ENCODE peak calls at places on chromosomes 6 and 20, in five cellular contexts. One of them, this sample, is unnamed.

GRCh38 chr6:170086639-170087420 is 204.0 kb downstream of the DLL1 start:
- DNase-seq in heart left ventricle: no peak
- DNase-seq in upper lobe of left lung: peak; percentile 61
- DNase-seq in esophagus muscularis mucosa: no peak
- DNase-seq in pancreas: peak; percentile 8
- DNase-seq in this sample: no peak

GRCh38 chr6:158040804-158041347 is 59.2 kb downstream of the SYNJ2 start:
- DNase-seq in heart left ventricle: peak; percentile 36
- DNase-seq in upper lobe of left lung: no peak
- DNase-seq in esophagus muscularis mucosa: no peak
- DNase-seq in pancreas: no peak
- DNase-seq in this sample: no peak

GRCh38 chr6:20096506-20096905 is 115.8 kb downstream of the MBOAT1 start:
- DNase-seq in heart left ventricle: no peak
- DNase-seq in upper lobe of left lung: no peak
- DNase-seq in esophagus muscularis mucosa: no peak
- DNase-seq in pancreas: no peak
- DNase-seq in this sample: no peak

GRCh38 chr20:50395258-50395729 is 114.9 kb upstream of the PTPN1 start:
- DNase-seq in heart left ventricle: peak; percentile 96
- DNase-seq in upper lobe of left lung: peak; percentile 52
- DNase-seq in esophagus muscularis mucosa: peak; percentile 96
- DNase-seq in pancreas: no peak
- DNase-seq in this sample: no peak

GRCh38 chr20:16145919-16146318 is 427.3 kb downstream of the KIF16B start:
- DNase-seq in heart left ventricle: no peak
- DNase-seq in upper lobe of left lung: no peak
- DNase-seq in esophagus muscularis mucosa: no peak
- DNase-seq in pancreas: no peak
- DNase-seq in this sample: no peak

GRCh38 chr20:21179796-21180195 is 53.9 kb downstream of the KIZ start:
- DNase-seq in heart left ventricle: no peak
- DNase-seq in upper lobe of left lung: no peak
- DNase-seq in esophagus muscularis mucosa: no peak
- DNase-seq in pancreas: no peak
- DNase-seq in this sample: no peak

GRCh38 chr20:51389543-51389924 is 153.0 kb downstream of the NFATC2 start:
- DNase-seq in heart left ventricle: no peak
- DNase-seq in upper lobe of left lung: no peak
- DNase-seq in esophagus muscularis mucosa: no peak
- DNase-seq in pancreas: peak; percentile 82
- DNase-seq in this sample: no peak

GRCh38 chr20:43921227-43921780 is 6.7 kb downstream of the TOX2 start:
- DNase-seq in heart left ventricle: no peak
- DNase-seq in upper lobe of left lung: no peak
- DNase-seq in esophagus muscularis mucosa: no peak
- DNase-seq in pancreas: no peak
- DNase-seq in this sample: no peak

GRCh38 chr20:43191143-43191542 is 1.4 kb upstream of the PTPRT start:
- DNase-seq in heart left ventricle: no peak
- DNase-seq in upper lobe of left lung: no peak
- DNase-seq in esophagus muscularis mucosa: no peak
- DNase-seq in pancreas: no peak
- DNase-seq in this sample: no peak

GRCh38 chr6:3962897-3963296 is 113.7 kb downstream of the FAM50B start:
- DNase-seq in heart left ventricle: no peak
- DNase-seq in upper lobe of left lung: no peak
- DNase-seq in esophagus muscularis mucosa: no peak
- DNase-seq in pancreas: no peak
- DNase-seq in this sample: no peak

GRCh38 chr6:91664327-91664959 is 1077.6 kb upstream of the MAP3K7 start:
- DNase-seq in heart left ventricle: no peak
- DNase-seq in upper lobe of left lung: no peak
- DNase-seq in esophagus muscularis mucosa: no peak
- DNase-seq in pancreas: no peak
- DNase-seq in this sample: no peak

GRCh38 chr20:1306316-1307135 is 22.4 kb downstream of the SDCBP2 start:
- DNase-seq in heart left ventricle: no peak
- DNase-seq in upper lobe of left lung: peak; percentile 63
- DNase-seq in esophagus muscularis mucosa: no peak
- DNase-seq in pancreas: no peak
- DNase-seq in this sample: peak; percentile 27

GRCh38 chr6:75065524-75065923 is 140.3 kb downstream of the COL12A1 start:
- DNase-seq in heart left ventricle: no peak
- DNase-seq in upper lobe of left lung: no peak
- DNase-seq in esophagus muscularis mucosa: no peak
- DNase-seq in pancreas: no peak
- DNase-seq in this sample: peak; percentile 3

GRCh38 chr20:17498181-17498580 is 33.0 kb downstream of the BFSP1 start:
- DNase-seq in heart left ventricle: no peak
- DNase-seq in upper lobe of left lung: no peak
- DNase-seq in esophagus muscularis mucosa: no peak
- DNase-seq in pancreas: no peak
- DNase-seq in this sample: no peak

GRCh38 chr20:17407550-17407949 is 123.6 kb downstream of the BFSP1 start:
- DNase-seq in heart left ventricle: no peak
- DNase-seq in upper lobe of left lung: no peak
- DNase-seq in esophagus muscularis mucosa: no peak
- DNase-seq in pancreas: no peak
- DNase-seq in this sample: no peak

GRCh38 chr20:48186915-48187314 is 401.6 kb upstream of the SULF2 start:
- DNase-seq in heart left ventricle: no peak
- DNase-seq in upper lobe of left lung: no peak
- DNase-seq in esophagus muscularis mucosa: no peak
- DNase-seq in pancreas: no peak
- DNase-seq in this sample: no peak

GRCh38 chr20:32278199-32278643 is 770 bp downstream of the KIF3B start:
- DNase-seq in heart left ventricle: no peak
- DNase-seq in upper lobe of left lung: no peak
- DNase-seq in esophagus muscularis mucosa: no peak
- DNase-seq in pancreas: no peak
- DNase-seq in this sample: no peak

GRCh38 chr6:129774697-129775447 is 64.9 kb upstream of the ARHGAP18 start:
- DNase-seq in heart left ventricle: peak; percentile 60
- DNase-seq in upper lobe of left lung: no peak
- DNase-seq in esophagus muscularis mucosa: no peak
- DNase-seq in pancreas: peak; percentile 72
- DNase-seq in this sample: no peak

GRCh38 chr20:50762435-50763201 is 31.2 kb downstream of the PARD6B start:
- DNase-seq in heart left ventricle: peak; percentile 92
- DNase-seq in upper lobe of left lung: no peak
- DNase-seq in esophagus muscularis mucosa: no peak
- DNase-seq in pancreas: peak; percentile 84
- DNase-seq in this sample: peak; percentile 64

GRCh38 chr20:38170219-38170902 is 5.3 kb upstream of the TGM2 start:
- DNase-seq in heart left ventricle: no peak
- DNase-seq in upper lobe of left lung: no peak
- DNase-seq in esophagus muscularis mucosa: no peak
- DNase-seq in pancreas: no peak
- DNase-seq in this sample: no peak

GRCh38 chr6:98842489-98843180 is 8.3 kb downstream of the POU3F2 start:
- DNase-seq in heart left ventricle: no peak
- DNase-seq in upper lobe of left lung: peak; percentile 76
- DNase-seq in esophagus muscularis mucosa: no peak
- DNase-seq in pancreas: no peak
- DNase-seq in this sample: no peak

GRCh38 chr6:25476126-25476525 is 175.9 kb upstream of the SCGN start:
- DNase-seq in heart left ventricle: no peak
- DNase-seq in upper lobe of left lung: no peak
- DNase-seq in esophagus muscularis mucosa: no peak
- DNase-seq in pancreas: no peak
- DNase-seq in this sample: no peak

GRCh38 chr6:11322252-11322885 is 89.9 kb upstream of the NEDD9 start:
- DNase-seq in heart left ventricle: no peak
- DNase-seq in upper lobe of left lung: no peak
- DNase-seq in esophagus muscularis mucosa: no peak
- DNase-seq in pancreas: no peak
- DNase-seq in this sample: no peak

GRCh38 chr20:8487715-8488114 is 355.6 kb downstream of the PLCB1 start:
- DNase-seq in heart left ventricle: no peak
- DNase-seq in upper lobe of left lung: no peak
- DNase-seq in esophagus muscularis mucosa: no peak
- DNase-seq in pancreas: no peak
- DNase-seq in this sample: no peak

GRCh38 chr6:70686548-70687133 is 19.0 kb downstream of the SMAP1 start:
- DNase-seq in heart left ventricle: no peak
- DNase-seq in upper lobe of left lung: no peak
- DNase-seq in esophagus muscularis mucosa: no peak
- DNase-seq in pancreas: no peak
- DNase-seq in this sample: no peak

GRCh38 chr20:59002874-59003399 is 4.1 kb downstream of the CTSZ start:
- DNase-seq in heart left ventricle: peak; percentile 19
- DNase-seq in upper lobe of left lung: peak; percentile 33
- DNase-seq in esophagus muscularis mucosa: no peak
- DNase-seq in pancreas: no peak
- DNase-seq in this sample: no peak

GRCh38 chr20:40714109-40714508 is 25.1 kb upstream of the MAFB start:
- DNase-seq in heart left ventricle: no peak
- DNase-seq in upper lobe of left lung: no peak
- DNase-seq in esophagus muscularis mucosa: no peak
- DNase-seq in pancreas: no peak
- DNase-seq in this sample: no peak

GRCh38 chr6:88730602-88731001 is 232.8 kb downstream of the RNGTT start:
- DNase-seq in heart left ventricle: no peak
- DNase-seq in upper lobe of left lung: no peak
- DNase-seq in esophagus muscularis mucosa: no peak
- DNase-seq in pancreas: no peak
- DNase-seq in this sample: no peak

GRCh38 chr6:44041461-44042260 is 85.6 kb downstream of the MRPL14 start:
- DNase-seq in heart left ventricle: peak; percentile 52
- DNase-seq in upper lobe of left lung: no peak
- DNase-seq in esophagus muscularis mucosa: no peak
- DNase-seq in pancreas: no peak
- DNase-seq in this sample: no peak

GRCh38 chr20:44273231-44274215 is 26.4 kb downstream of the GDAP1L1 start:
- DNase-seq in heart left ventricle: no peak
- DNase-seq in upper lobe of left lung: no peak
- DNase-seq in esophagus muscularis mucosa: no peak
- DNase-seq in pancreas: no peak
- DNase-seq in this sample: no peak

GRCh38 chr6:44538131-44538835 is 150.8 kb downstream of the CDC5L start:
- DNase-seq in heart left ventricle: no peak
- DNase-seq in upper lobe of left lung: no peak
- DNase-seq in esophagus muscularis mucosa: peak; percentile 83
- DNase-seq in pancreas: no peak
- DNase-seq in this sample: no peak

GRCh38 chr6:55082021-55082420 is 92.3 kb upstream of the HCRTR2 start:
- DNase-seq in heart left ventricle: no peak
- DNase-seq in upper lobe of left lung: no peak
- DNase-seq in esophagus muscularis mucosa: no peak
- DNase-seq in pancreas: no peak
- DNase-seq in this sample: no peak

GRCh38 chr6:111803804-111804203 is 69.4 kb downstream of the FYN start:
- DNase-seq in heart left ventricle: no peak
- DNase-seq in upper lobe of left lung: no peak
- DNase-seq in esophagus muscularis mucosa: no peak
- DNase-seq in pancreas: no peak
- DNase-seq in this sample: no peak

GRCh38 chr20:24027229-24027628 is 38.6 kb upstream of the GGTLC1 start:
- DNase-seq in heart left ventricle: peak; percentile 70
- DNase-seq in upper lobe of left lung: no peak
- DNase-seq in esophagus muscularis mucosa: peak; percentile 94
- DNase-seq in pancreas: no peak
- DNase-seq in this sample: peak; percentile 42

GRCh38 chr6:133837801-133838349 is 51.0 kb upstream of the TCF21 start:
- DNase-seq in heart left ventricle: no peak
- DNase-seq in upper lobe of left lung: peak; percentile 87
- DNase-seq in esophagus muscularis mucosa: no peak
- DNase-seq in pancreas: peak; percentile 73
- DNase-seq in this sample: peak; percentile 55

GRCh38 chr6:110285306-110286060 is 72.7 kb downstream of the METTL24 start:
- DNase-seq in heart left ventricle: no peak
- DNase-seq in upper lobe of left lung: no peak
- DNase-seq in esophagus muscularis mucosa: no peak
- DNase-seq in pancreas: no peak
- DNase-seq in this sample: peak; percentile 49

GRCh38 chr6:17167327-17167979 is 65.6 kb downstream of the STMND1 start:
- DNase-seq in heart left ventricle: peak; percentile 75
- DNase-seq in upper lobe of left lung: no peak
- DNase-seq in esophagus muscularis mucosa: peak; percentile 80
- DNase-seq in pancreas: peak; percentile 65
- DNase-seq in this sample: no peak

DNA sequence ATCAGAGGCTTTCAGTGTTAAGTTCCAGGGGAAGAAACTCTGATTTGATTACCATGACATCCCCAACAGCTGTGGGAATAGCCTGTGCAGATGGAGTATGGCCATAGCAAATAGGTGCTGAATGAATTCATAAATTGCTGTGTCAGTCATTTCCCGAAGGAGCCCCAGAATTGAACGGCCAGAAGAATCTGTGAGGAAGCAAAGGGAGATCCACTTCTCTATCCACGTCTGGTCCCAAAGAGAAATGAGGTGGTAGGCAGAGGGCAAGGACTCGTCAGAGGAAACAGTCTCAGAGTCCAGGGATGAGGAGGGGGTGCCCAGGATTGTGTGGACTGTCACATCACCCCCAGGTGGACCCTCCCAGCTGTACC is 3.1 kb upstream of the TAF8 start:
- DNase-seq in heart left ventricle: no peak
- DNase-seq in upper lobe of left lung: no peak
- DNase-seq in esophagus muscularis mucosa: no peak
- DNase-seq in pancreas: no peak
- DNase-seq in this sample: no peak
- H3K4me1 ChIP-seq in heart left ventricle: peaks cover 37% of the 10 kb centered on the region
- H3K4me1 ChIP-seq in upper lobe of left lung: peaks cover 75% of the 10 kb centered on the region
- H3K4me1 ChIP-seq in esophagus muscularis mucosa: peaks cover 91% of the 10 kb centered on the region
- H3K4me1 ChIP-seq in pancreas: peaks cover 22% of the 10 kb centered on the region
- H3K4me1 ChIP-seq in this sample: peaks cover 44% of the 10 kb centered on the region

GRCh38 chr6:142845624-142846458 is 99.1 kb downstream of the HIVEP2 start:
- DNase-seq in heart left ventricle: peak; percentile 96
- DNase-seq in upper lobe of left lung: peak; percentile 92
- DNase-seq in esophagus muscularis mucosa: no peak
- DNase-seq in pancreas: peak; percentile 81
- DNase-seq in this sample: peak; percentile 89
- H3K4me3 ChIP-seq in heart left ventricle: peak overlapping the region; percentile 53
- H3K4me3 ChIP-seq in upper lobe of left lung: no peak overlapping the region
- H3K4me3 ChIP-seq in esophagus muscularis mucosa: peak overlapping the region; percentile 47
- H3K4me3 ChIP-seq in pancreas: no peak overlapping the region
- H3K4me3 ChIP-seq in this sample: no peak overlapping the region

GRCh38 chr20:34791289-34792020 is 34.0 kb downstream of the NCOA6 start:
- DNase-seq in heart left ventricle: no peak
- DNase-seq in upper lobe of left lung: no peak
- DNase-seq in esophagus muscularis mucosa: no peak
- DNase-seq in pancreas: no peak
- DNase-seq in this sample: no peak
- TF ChIP-seq CTCF in heart left ventricle: no peak
- TF ChIP-seq CTCF in upper lobe of left lung: no peak
- TF ChIP-seq CTCF in esophagus muscularis mucosa: no peak
- TF ChIP-seq CTCF in pancreas: no peak
- TF ChIP-seq CTCF in this sample: no peak

GRCh38 chr20:53580376-53581111 is 13.1 kb downstream of the ZNF217 start:
- DNase-seq in heart left ventricle: no peak
- DNase-seq in upper lobe of left lung: no peak
- DNase-seq in esophagus muscularis mucosa: no peak
- DNase-seq in pancreas: no peak
- DNase-seq in this sample: no peak
- H3K4me1 ChIP-seq in heart left ventricle: peaks cover 34% of the 10 kb centered on the region
- H3K4me1 ChIP-seq in upper lobe of left lung: peaks cover 47% of the 10 kb centered on the region
- H3K4me1 ChIP-seq in esophagus muscularis mucosa: peaks cover 74% of the 10 kb centered on the region
- H3K4me1 ChIP-seq in pancreas: peaks cover 22% of the 10 kb centered on the region
- H3K4me1 ChIP-seq in this sample: peaks cover 84% of the 10 kb centered on the region